ENCODE peak calls at places on chromosomes 2 and 18, in five cellular contexts. One of them, this sample, is unnamed.

GRCh38 chr18:377088-377487 is 109.2 kb upstream of the THOC1 start:
- DNase-seq in GM10248: no peak
- DNase-seq in stimulated activated CD4-positive, alpha-beta T cell treated with anti-CD3 and anti-CD28 coated beads, Interleukin-1b, Interleukin-23, amount 100 ng/mL, for 4 hours: no peak
- DNase-seq in iPS-NIHi11: peak; percentile 31
- DNase-seq in activated CD4-positive, alpha-beta T cell treated with anti-CD3 and anti-CD28 coated beads, Interleukin-2, amount 50 U/mL, for 24 hours: no peak
- DNase-seq in this sample: no peak

GRCh38 chr2:28430790-28431418 is 38.2 kb downstream of the FOSL2 start:
- DNase-seq in stimulated activated CD4-positive, alpha-beta T cell treated with anti-CD3 and anti-CD28 coated beads, Interleukin-1b, Interleukin-23, amount 100 ng/mL, for 4 hours: no peak
- DNase-seq in iPS-NIHi11: no peak
- DNase-seq in activated CD4-positive, alpha-beta T cell treated with anti-CD3 and anti-CD28 coated beads, Interleukin-2, amount 50 U/mL, for 24 hours: no peak
- DNase-seq in GM10248: no peak
- DNase-seq in this sample: no peak

GRCh38 chr2:156189143-156189542 is 143.4 kb downstream of the NR4A2 start:
- DNase-seq in activated CD4-positive, alpha-beta T cell treated with anti-CD3 and anti-CD28 coated beads, Interleukin-2, amount 50 U/mL, for 24 hours: no peak
- DNase-seq in stimulated activated CD4-positive, alpha-beta T cell treated with anti-CD3 and anti-CD28 coated beads, Interleukin-1b, Interleukin-23, amount 100 ng/mL, for 4 hours: no peak
- DNase-seq in iPS-NIHi11: no peak
- DNase-seq in GM10248: no peak
- DNase-seq in this sample: no peak

GRCh38 chr18:51135361-51135760 is 62.1 kb downstream of the MEX3C start:
- DNase-seq in GM10248: no peak
- DNase-seq in stimulated activated CD4-positive, alpha-beta T cell treated with anti-CD3 and anti-CD28 coated beads, Interleukin-1b, Interleukin-23, amount 100 ng/mL, for 4 hours: no peak
- DNase-seq in activated CD4-positive, alpha-beta T cell treated with anti-CD3 and anti-CD28 coated beads, Interleukin-2, amount 50 U/mL, for 24 hours: no peak
- DNase-seq in iPS-NIHi11: no peak
- DNase-seq in this sample: no peak

GRCh38 chr2:152506843-152507242 is 171.9 kb downstream of the FMNL2 start:
- DNase-seq in GM10248: no peak
- DNase-seq in iPS-NIHi11: no peak
- DNase-seq in stimulated activated CD4-positive, alpha-beta T cell treated with anti-CD3 and anti-CD28 coated beads, Interleukin-1b, Interleukin-23, amount 100 ng/mL, for 4 hours: no peak
- DNase-seq in activated CD4-positive, alpha-beta T cell treated with anti-CD3 and anti-CD28 coated beads, Interleukin-2, amount 50 U/mL, for 24 hours: no peak
- DNase-seq in this sample: no peak

GRCh38 chr2:120771556-120772208 is 36.0 kb downstream of the GLI2 start:
- DNase-seq in iPS-NIHi11: no peak
- DNase-seq in activated CD4-positive, alpha-beta T cell treated with anti-CD3 and anti-CD28 coated beads, Interleukin-2, amount 50 U/mL, for 24 hours: no peak
- DNase-seq in stimulated activated CD4-positive, alpha-beta T cell treated with anti-CD3 and anti-CD28 coated beads, Interleukin-1b, Interleukin-23, amount 100 ng/mL, for 4 hours: no peak
- DNase-seq in GM10248: no peak
- DNase-seq in this sample: peak; percentile 83

GRCh38 chr2:84202166-84202565 is 256.9 kb downstream of the SUCLG1 start:
- DNase-seq in stimulated activated CD4-positive, alpha-beta T cell treated with anti-CD3 and anti-CD28 coated beads, Interleukin-1b, Interleukin-23, amount 100 ng/mL, for 4 hours: no peak
- DNase-seq in iPS-NIHi11: no peak
- DNase-seq in activated CD4-positive, alpha-beta T cell treated with anti-CD3 and anti-CD28 coated beads, Interleukin-2, amount 50 U/mL, for 24 hours: no peak
- DNase-seq in GM10248: no peak
- DNase-seq in this sample: no peak

GRCh38 chr2:149399934-149400615 is 69.7 kb downstream of the LYPD6 start:
- DNase-seq in stimulated activated CD4-positive, alpha-beta T cell treated with anti-CD3 and anti-CD28 coated beads, Interleukin-1b, Interleukin-23, amount 100 ng/mL, for 4 hours: no peak
- DNase-seq in activated CD4-positive, alpha-beta T cell treated with anti-CD3 and anti-CD28 coated beads, Interleukin-2, amount 50 U/mL, for 24 hours: no peak
- DNase-seq in GM10248: no peak
- DNase-seq in iPS-NIHi11: no peak
- DNase-seq in this sample: no peak

GRCh38 chr2:205563646-205564045 is 118.7 kb upstream of the NRP2 start:
- DNase-seq in activated CD4-positive, alpha-beta T cell treated with anti-CD3 and anti-CD28 coated beads, Interleukin-2, amount 50 U/mL, for 24 hours: no peak
- DNase-seq in iPS-NIHi11: peak; percentile 73
- DNase-seq in GM10248: no peak
- DNase-seq in stimulated activated CD4-positive, alpha-beta T cell treated with anti-CD3 and anti-CD28 coated beads, Interleukin-1b, Interleukin-23, amount 100 ng/mL, for 4 hours: no peak
- DNase-seq in this sample: no peak

GRCh38 chr18:7696846-7697245 is 129.7 kb downstream of the PTPRM start:
- DNase-seq in GM10248: no peak
- DNase-seq in stimulated activated CD4-positive, alpha-beta T cell treated with anti-CD3 and anti-CD28 coated beads, Interleukin-1b, Interleukin-23, amount 100 ng/mL, for 4 hours: no peak
- DNase-seq in iPS-NIHi11: no peak
- DNase-seq in activated CD4-positive, alpha-beta T cell treated with anti-CD3 and anti-CD28 coated beads, Interleukin-2, amount 50 U/mL, for 24 hours: no peak
- DNase-seq in this sample: no peak

GRCh38 chr18:48318481-48318880 is 90.7 kb downstream of the ZBTB7C start:
- DNase-seq in GM10248: no peak
- DNase-seq in activated CD4-positive, alpha-beta T cell treated with anti-CD3 and anti-CD28 coated beads, Interleukin-2, amount 50 U/mL, for 24 hours: no peak
- DNase-seq in stimulated activated CD4-positive, alpha-beta T cell treated with anti-CD3 and anti-CD28 coated beads, Interleukin-1b, Interleukin-23, amount 100 ng/mL, for 4 hours: no peak
- DNase-seq in iPS-NIHi11: no peak
- DNase-seq in this sample: no peak

GRCh38 chr2:231259104-231259503 is 60.7 kb downstream of the ARMC9 start:
- DNase-seq in iPS-NIHi11: no peak
- DNase-seq in GM10248: no peak
- DNase-seq in activated CD4-positive, alpha-beta T cell treated with anti-CD3 and anti-CD28 coated beads, Interleukin-2, amount 50 U/mL, for 24 hours: no peak
- DNase-seq in stimulated activated CD4-positive, alpha-beta T cell treated with anti-CD3 and anti-CD28 coated beads, Interleukin-1b, Interleukin-23, amount 100 ng/mL, for 4 hours: no peak
- DNase-seq in this sample: no peak

GRCh38 chr18:13380671-13381070 is 162.1 kb downstream of the LDLRAD4 start:
- DNase-seq in GM10248: no peak
- DNase-seq in activated CD4-positive, alpha-beta T cell treated with anti-CD3 and anti-CD28 coated beads, Interleukin-2, amount 50 U/mL, for 24 hours: no peak
- DNase-seq in iPS-NIHi11: no peak
- DNase-seq in stimulated activated CD4-positive, alpha-beta T cell treated with anti-CD3 and anti-CD28 coated beads, Interleukin-1b, Interleukin-23, amount 100 ng/mL, for 4 hours: no peak
- DNase-seq in this sample: no peak

GRCh38 chr2:85744771-85745601 is 8.8 kb upstream of the ATOH8 start:
- DNase-seq in activated CD4-positive, alpha-beta T cell treated with anti-CD3 and anti-CD28 coated beads, Interleukin-2, amount 50 U/mL, for 24 hours: no peak
- DNase-seq in stimulated activated CD4-positive, alpha-beta T cell treated with anti-CD3 and anti-CD28 coated beads, Interleukin-1b, Interleukin-23, amount 100 ng/mL, for 4 hours: no peak
- DNase-seq in GM10248: no peak
- DNase-seq in iPS-NIHi11: no peak
- DNase-seq in this sample: no peak

GRCh38 chr2:218829868-218830451 is 1.6 kb downstream of the PRKAG3 start:
- DNase-seq in stimulated activated CD4-positive, alpha-beta T cell treated with anti-CD3 and anti-CD28 coated beads, Interleukin-1b, Interleukin-23, amount 100 ng/mL, for 4 hours: no peak
- DNase-seq in GM10248: no peak
- DNase-seq in iPS-NIHi11: no peak
- DNase-seq in activated CD4-positive, alpha-beta T cell treated with anti-CD3 and anti-CD28 coated beads, Interleukin-2, amount 50 U/mL, for 24 hours: no peak
- DNase-seq in this sample: no peak

GRCh38 chr2:162839419-162839818 is 852 bp upstream of the KCNH7 start:
- DNase-seq in stimulated activated CD4-positive, alpha-beta T cell treated with anti-CD3 and anti-CD28 coated beads, Interleukin-1b, Interleukin-23, amount 100 ng/mL, for 4 hours: no peak
- DNase-seq in activated CD4-positive, alpha-beta T cell treated with anti-CD3 and anti-CD28 coated beads, Interleukin-2, amount 50 U/mL, for 24 hours: no peak
- DNase-seq in GM10248: no peak
- DNase-seq in iPS-NIHi11: no peak
- DNase-seq in this sample: no peak

GRCh38 chr2:96584017-96584416 is 47.5 kb downstream of the ARID5A start:
- DNase-seq in activated CD4-positive, alpha-beta T cell treated with anti-CD3 and anti-CD28 coated beads, Interleukin-2, amount 50 U/mL, for 24 hours: no peak
- DNase-seq in stimulated activated CD4-positive, alpha-beta T cell treated with anti-CD3 and anti-CD28 coated beads, Interleukin-1b, Interleukin-23, amount 100 ng/mL, for 4 hours: no peak
- DNase-seq in iPS-NIHi11: no peak
- DNase-seq in GM10248: no peak
- DNase-seq in this sample: no peak

GRCh38 chr18:12783524-12783923 is 80.7 kb downstream of the PSMG2 start:
- DNase-seq in GM10248: no peak
- DNase-seq in stimulated activated CD4-positive, alpha-beta T cell treated with anti-CD3 and anti-CD28 coated beads, Interleukin-1b, Interleukin-23, amount 100 ng/mL, for 4 hours: no peak
- DNase-seq in iPS-NIHi11: no peak
- DNase-seq in activated CD4-positive, alpha-beta T cell treated with anti-CD3 and anti-CD28 coated beads, Interleukin-2, amount 50 U/mL, for 24 hours: no peak
- DNase-seq in this sample: no peak

GRCh38 chr2:68236080-68236734 is 16.1 kb downstream of the PPP3R1 start:
- DNase-seq in iPS-NIHi11: no peak
- DNase-seq in stimulated activated CD4-positive, alpha-beta T cell treated with anti-CD3 and anti-CD28 coated beads, Interleukin-1b, Interleukin-23, amount 100 ng/mL, for 4 hours: no peak
- DNase-seq in GM10248: no peak
- DNase-seq in activated CD4-positive, alpha-beta T cell treated with anti-CD3 and anti-CD28 coated beads, Interleukin-2, amount 50 U/mL, for 24 hours: no peak
- DNase-seq in this sample: no peak

GRCh38 chr2:101306410-101306809 is 2.1 kb downstream of the RNF149 start:
- DNase-seq in iPS-NIHi11: no peak
- DNase-seq in stimulated activated CD4-positive, alpha-beta T cell treated with anti-CD3 and anti-CD28 coated beads, Interleukin-1b, Interleukin-23, amount 100 ng/mL, for 4 hours: no peak
- DNase-seq in GM10248: no peak
- DNase-seq in activated CD4-positive, alpha-beta T cell treated with anti-CD3 and anti-CD28 coated beads, Interleukin-2, amount 50 U/mL, for 24 hours: no peak
- DNase-seq in this sample: no peak

GRCh38 chr2:234373060-234373459 is 123.8 kb downstream of the ARL4C start:
- DNase-seq in stimulated activated CD4-positive, alpha-beta T cell treated with anti-CD3 and anti-CD28 coated beads, Interleukin-1b, Interleukin-23, amount 100 ng/mL, for 4 hours: no peak
- DNase-seq in iPS-NIHi11: no peak
- DNase-seq in GM10248: no peak
- DNase-seq in activated CD4-positive, alpha-beta T cell treated with anti-CD3 and anti-CD28 coated beads, Interleukin-2, amount 50 U/mL, for 24 hours: no peak
- DNase-seq in this sample: no peak

GRCh38 chr2:172210599-172210998 is 107.9 kb upstream of the DLX2 start:
- DNase-seq in iPS-NIHi11: no peak
- DNase-seq in GM10248: no peak
- DNase-seq in stimulated activated CD4-positive, alpha-beta T cell treated with anti-CD3 and anti-CD28 coated beads, Interleukin-1b, Interleukin-23, amount 100 ng/mL, for 4 hours: no peak
- DNase-seq in activated CD4-positive, alpha-beta T cell treated with anti-CD3 and anti-CD28 coated beads, Interleukin-2, amount 50 U/mL, for 24 hours: no peak
- DNase-seq in this sample: no peak

GRCh38 chr2:72917875-72918660 is 749 bp downstream of the EMX1 start:
- DNase-seq in stimulated activated CD4-positive, alpha-beta T cell treated with anti-CD3 and anti-CD28 coated beads, Interleukin-1b, Interleukin-23, amount 100 ng/mL, for 4 hours: no peak
- DNase-seq in iPS-NIHi11: no peak
- DNase-seq in GM10248: peak; percentile 41
- DNase-seq in activated CD4-positive, alpha-beta T cell treated with anti-CD3 and anti-CD28 coated beads, Interleukin-2, amount 50 U/mL, for 24 hours: no peak
- DNase-seq in this sample: no peak

GRCh38 chr2:62045017-62045543 is 139.6 kb downstream of the COMMD1 start:
- DNase-seq in activated CD4-positive, alpha-beta T cell treated with anti-CD3 and anti-CD28 coated beads, Interleukin-2, amount 50 U/mL, for 24 hours: no peak
- DNase-seq in stimulated activated CD4-positive, alpha-beta T cell treated with anti-CD3 and anti-CD28 coated beads, Interleukin-1b, Interleukin-23, amount 100 ng/mL, for 4 hours: no peak
- DNase-seq in iPS-NIHi11: no peak
- DNase-seq in GM10248: no peak
- DNase-seq in this sample: no peak